ENCODE peak calls at places on chromosomes 13 and 19, in ten cellular contexts. H is hepatocyte, T is upper lobe of right lung, S is left lung, N is tibial nerve, Q is neural progenitor cell, I is PC-9, K is lower lobe of right lung, X is uterus, A is Panc1. F is an unnamed sample. For H3K27me3 and H3K4me1, the result is how much of the 10 kb centered on the place peaks cover.

GRCh38 chr19:2702170-2703076 is at the start of gene GNG7:
- DNase-seq in I (no peak), H (peak), T (peak), K (peak), N (peak), Q (peak), X (peak), A (no peak), S (peak), F (peak)

GRCh38 chr19:2164020-2164988 is 571 bp downstream of the DOT1L start:
- DNase-seq in I (no peak), A (no peak), K (no peak), H (peak), Q (peak), T (no peak), N (no peak), S (peak), X (peak), F (no peak)

GRCh38 chr13:25541434-25542123 is 169.8 kb downstream of the ATP8A2 start:
- DNase-seq in N (no peak), H (no peak), K (no peak), S (no peak), T (no peak), X (no peak), Q (no peak), A (no peak), I (no peak), F (no peak)

GRCh38 chr19:46192990-46193650 is 36.4 kb upstream of the IGFL1 start:
- DNase-seq in A (no peak), H (peak), I (peak), S (no peak), K (no peak), N (no peak), T (no peak), Q (no peak), X (no peak), F (peak)

GRCh38 chr19:5048727-5049553 is 80.0 kb downstream of the KDM4B start:
- DNase-seq in Q (no peak), T (no peak), H (peak), X (peak), I (no peak), A (no peak), N (no peak), K (no peak), S (peak), F (no peak)

GRCh38 chr13:111410232-111411021 is 90.0 kb downstream of the TEX29 start:
- DNase-seq in T (no peak), Q (no peak), H (no peak), X (no peak), I (no peak), N (no peak), K (no peak), S (peak), A (no peak), F (no peak)

GRCh38 chr13:36160297-36160696 is 29.1 kb upstream of the DCLK1 start:
- DNase-seq in S (no peak), A (no peak), H (no peak), I (no peak), K (no peak), Q (no peak), T (no peak), X (no peak), N (no peak), F (no peak)

GRCh38 chr19:4722671-4723464 is 774 bp downstream of the DPP9 start:
- DNase-seq in K (peak), Q (peak), A (no peak), N (no peak), I (no peak), T (no peak), H (peak), S (no peak), X (peak), F (peak)

GRCh38 chr19:38374332-38375097 is at the start of gene PSMD8:
- DNase-seq in T (peak), H (peak), K (peak), X (peak), A (peak), Q (peak), N (peak), S (peak), I (peak), F (peak)
- TF ChIP-seq CTCF in T (peak), H (no peak), K (peak), X (no peak), A (no peak), Q (peak), N (peak), S (no peak), I (peak), F (peak)

GRCh38 chr19:29596080-29596479 is 10.0 kb upstream of the POP4 start:
- DNase-seq in X (no peak), H (no peak), I (no peak), S (no peak), K (no peak), A (no peak), T (no peak), Q (no peak), N (no peak), F (no peak)
- H3K27me3 ChIP-seq in X (under half), H (under half), I (half or more), S (under half), K (under half), A (under half), T (under half), Q (half or more), N (under half), F (under half)

GRCh38 chr13:97329331-97329730 is 104.6 kb upstream of the RAP2A start:
- DNase-seq in H (no peak), Q (no peak), K (no peak), A (no peak), X (no peak), N (no peak), I (no peak), S (no peak), T (no peak), F (no peak)
- H3K4me1 ChIP-seq in H (under half), Q (under half), K (under half), A (half or more), X (under half), N (under half), I (under half), S (under half), T (under half), F (under half)

GRCh38 chr19:50500060-50500752 is 10.8 kb downstream of the JOSD2 start:
- DNase-seq in T (no peak), K (peak), S (peak), N (no peak), X (peak), H (peak), I (no peak), Q (peak), A (no peak), F (peak)
- TF ChIP-seq CTCF in T (no peak), K (no peak), S (no peak), N (no peak), X (no peak), H (peak), I (no peak), Q (peak), A (no peak), F (peak)

GRCh38 chr13:27820524-27821482 is 28.5 kb downstream of the GSX1 start:
- DNase-seq in S (no peak), I (no peak), A (no peak), Q (peak), T (no peak), K (no peak), X (no peak), H (no peak), N (no peak), F (no peak)

GRCh38 chr13:27822873-27823311 is 30.6 kb downstream of the GSX1 start:
- DNase-seq in S (no peak), T (no peak), Q (peak), K (no peak), I (no peak), X (no peak), A (no peak), N (no peak), H (no peak), F (no peak)

GRCh38 chr13:27824121-27824520 is 31.8 kb downstream of the GSX1 start:
- DNase-seq in K (no peak), T (no peak), H (no peak), S (no peak), X (no peak), A (no peak), I (no peak), N (no peak), Q (no peak), F (no peak)

GRCh38 chr13:27821566-27821965 is 29.3 kb downstream of the GSX1 start:
- DNase-seq in T (no peak), X (no peak), H (no peak), N (no peak), S (no peak), Q (peak), K (no peak), I (no peak), A (no peak), F (no peak)

DNA sequence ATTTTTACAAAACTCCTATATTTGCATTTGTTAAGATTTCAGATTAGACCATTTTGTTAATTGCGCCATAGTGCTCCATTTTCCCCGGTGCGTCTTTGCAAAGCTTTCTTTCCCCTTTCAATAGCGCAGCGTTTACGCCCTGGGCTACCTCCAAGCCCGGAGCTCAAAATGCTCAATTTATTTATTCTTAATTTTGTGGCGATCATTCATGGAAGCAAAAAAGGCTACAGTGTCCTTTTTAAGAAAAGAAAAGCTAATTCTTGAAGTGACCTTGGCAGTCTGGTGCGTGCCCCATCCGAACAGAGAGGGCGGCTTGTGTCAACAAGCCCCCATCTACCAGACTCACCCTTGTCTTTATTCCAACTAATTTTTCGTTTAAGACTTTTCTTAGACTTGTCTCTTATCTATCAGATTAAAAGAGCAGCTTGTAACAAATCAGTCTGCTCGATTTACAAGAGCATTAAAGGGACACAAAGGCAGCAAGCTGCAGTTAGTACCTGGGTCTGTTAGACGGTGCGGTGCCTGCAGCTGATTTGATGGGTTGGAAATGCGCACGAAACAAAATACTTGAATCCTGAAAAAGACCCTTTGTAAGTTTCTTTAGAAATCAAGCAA is 30.1 kb downstream of the GSX1 start:
- DNase-seq in I (no peak), K (no peak), X (no peak), Q (peak), T (no peak), H (no peak), A (no peak), S (no peak), N (no peak), F (no peak)
- H3K27me3 ChIP-seq in I (half or more), K (half or more), X (under half), Q (half or more), T (half or more), H (half or more), A (under half), S (half or more), N (under half), F (half or more)

GRCh38 chr19:34367424-34367957 is 2.5 kb downstream of the GPI start:
- DNase-seq in A (no peak), I (no peak), K (no peak), N (no peak), T (no peak), X (no peak), S (no peak), Q (no peak), H (no peak), F (no peak)
- H3K4me1 ChIP-seq in A (under half), I (under half), K (under half), N (under half), T (under half), X (under half), S (under half), Q (under half), H (under half), F (under half)

GRCh38 chr19:43759515-43759914 is 4.8 kb upstream of the SMG9 start:
- DNase-seq in H (no peak), A (no peak), S (no peak), X (no peak), Q (no peak), K (no peak), N (no peak), T (no peak), I (no peak), F (no peak)
- TF ChIP-seq CTCF in H (no peak), A (no peak), S (no peak), X (no peak), Q (peak), K (no peak), N (no peak), T (no peak), I (no peak), F (peak)

GRCh38 chr19:54415208-54415900 is at the start of gene TTYH1:
- DNase-seq in A (no peak), I (no peak), Q (peak), K (no peak), N (no peak), S (peak), H (no peak), T (no peak), X (no peak), F (no peak)
- H3K27me3 ChIP-seq in A (under half), I (half or more), Q (under half), K (half or more), N (under half), S (under half), H (under half), T (half or more), X (under half), F (under half)

DNA sequence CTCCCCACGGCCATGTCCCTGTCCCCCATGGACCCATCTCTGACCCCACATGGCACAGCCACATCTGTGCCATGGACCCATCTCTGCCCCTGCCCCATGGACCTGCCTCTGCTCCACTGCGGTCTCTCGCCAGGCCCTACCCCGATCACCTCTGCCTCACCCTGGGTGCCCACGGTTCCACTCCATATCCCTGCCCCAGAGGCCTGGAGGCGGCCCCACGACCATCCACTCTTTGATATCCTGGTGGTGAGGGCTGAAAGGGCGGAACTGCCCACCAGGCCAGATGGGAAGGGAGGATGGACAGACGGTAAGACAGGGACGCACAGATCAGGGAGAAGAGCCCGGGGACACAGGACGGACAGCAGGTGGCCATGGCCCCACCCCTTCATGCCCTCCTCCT is 327 bp downstream of the PTGER1 start:
- DNase-seq in K (no peak), Q (no peak), H (no peak), I (no peak), T (no peak), A (no peak), S (no peak), X (no peak), N (no peak), F (no peak)
- H3K4me1 ChIP-seq in K (under half), Q (under half), H (under half), I (under half), T (under half), A (under half), S (half or more), X (under half), N (under half), F (under half)

F was measured in BE2C.